ENCODE peak calls at places on chromosomes 12 and 14, in four cellular contexts. X is astrocyte of the hippocampus; M is tibial artery; Q is naive thymus-derived CD4-positive, alpha-beta T cell. P is an unnamed sample.

GRCh38 chr12:95998611-95999300 is 2.6 kb upstream of the HAL start:
- DNase-seq in X (peak), Q (peak), M (no peak), P (peak)

GRCh38 chr12:101743724-101744472 is 4.6 kb upstream of the SYCP3 start:
- DNase-seq in Q (no peak), X (no peak), M (no peak), P (no peak)

GRCh38 chr14:89422181-89422951 is 5.3 kb upstream of the FOXN3 start:
- DNase-seq in Q (no peak), X (peak), M (peak), P (no peak)

GRCh38 chr14:105489607-105490317 is 1.3 kb upstream of the TEDC1 start:
- DNase-seq in M (peak), Q (peak), X (peak), P (peak)

GRCh38 chr14:60812987-60813386 is 78.4 kb downstream of the MNAT1 start:
- DNase-seq in X (no peak), Q (no peak), M (no peak), P (no peak)

GRCh38 chr14:74140374-74140850 is 55.7 kb downstream of the LIN52 start:
- DNase-seq in X (no peak), M (no peak), Q (no peak), P (no peak)

GRCh38 chr14:42513837-42514236 is 907.2 kb downstream of the LRFN5 start:
- DNase-seq in X (no peak), M (no peak), Q (no peak), P (no peak)

GRCh38 chr12:120720234-120720968 is 5.2 kb upstream of the ACADS start:
- DNase-seq in X (peak), Q (no peak), M (no peak), P (no peak)

GRCh38 chr14:102849522-102850379 is 72.5 kb downstream of the TRAF3 start:
- DNase-seq in Q (no peak), X (peak), M (no peak), P (no peak)

GRCh38 chr14:105852378-105853088 is 326.1 kb downstream of the TMEM121 start:
- DNase-seq in X (no peak), Q (no peak), M (no peak), P (no peak)

GRCh38 chr14:65269732-65270131 is 142.8 kb upstream of the FUT8 start:
- DNase-seq in X (no peak), Q (no peak), M (no peak), P (no peak)

GRCh38 chr14:74516451-74517155 is 23.0 kb downstream of the ISCA2 start:
- DNase-seq in X (peak), Q (no peak), M (peak), P (no peak)

GRCh38 chr12:51421266-51421884 is 3.3 kb upstream of the SLC4A8 start:
- DNase-seq in M (no peak), X (peak), Q (peak), P (no peak)

GRCh38 chr12:95601626-95602025 is 50.4 kb upstream of the USP44 start:
- DNase-seq in M (no peak), Q (no peak), X (peak), P (no peak)

GRCh38 chr14:39302124-39302810 is 68.6 kb downstream of the MIA2 start:
- DNase-seq in Q (no peak), M (no peak), X (peak), P (no peak)

GRCh38 chr14:23351681-23352505 is 794 bp downstream of the SLC22A17 start:
- DNase-seq in M (no peak), X (peak), Q (no peak), P (no peak)

GRCh38 chr12:19200261-19200660 is 70.7 kb downstream of the PLEKHA5 start:
- DNase-seq in M (no peak), X (no peak), Q (no peak), P (no peak)

GRCh38 chr12:6367065-6367968 is 8.0 kb downstream of the SCNN1A start:
- DNase-seq in X (peak), M (no peak), Q (peak), P (no peak)

GRCh38 chr14:61226015-61226654 is 55.0 kb downstream of the TMEM30B start:
- DNase-seq in M (no peak), X (peak), Q (no peak), P (no peak)

GRCh38 chr12:124143726-124144125 is 151.2 kb upstream of the RFLNA start:
- DNase-seq in Q (no peak), X (no peak), M (no peak), P (no peak)

GRCh38 chr12:31018106-31018890 is 55.4 kb upstream of the DDX11 start:
- DNase-seq in X (no peak), Q (no peak), M (peak), P (no peak)

GRCh38 chr14:67199016-67199415 is 9.8 kb downstream of the GARIN2 start:
- DNase-seq in Q (no peak), M (no peak), X (peak), P (no peak)

GRCh38 chr12:50458606-50459005 is 46.2 kb upstream of the DIP2B start:
- DNase-seq in Q (no peak), M (no peak), X (peak), P (no peak)

GRCh38 chr14:68349900-68350323 is 443.0 kb downstream of the ZFP36L1 start:
- DNase-seq in Q (no peak), X (no peak), M (no peak), P (no peak)

GRCh38 chr12:267581-268482 is 5.2 kb upstream of the SLC6A13 start:
- DNase-seq in M (no peak), X (no peak), Q (no peak), P (no peak)

GRCh38 chr12:2693204-2693860 is 101.4 kb upstream of the FKBP4 start:
- DNase-seq in Q (peak), M (no peak), X (no peak), P (no peak)

GRCh38 chr14:94342334-94342934 is 19.3 kb upstream of the SERPINA6 start:
- DNase-seq in M (peak), X (peak), Q (no peak), P (no peak)

GRCh38 chr12:14828896-14829295 is 14.4 kb downstream of the ART4 start:
- DNase-seq in Q (no peak), M (no peak), X (peak), P (no peak)

GRCh38 chr14:31605702-31606101 is 44.5 kb downstream of the NUBPL start:
- DNase-seq in Q (no peak), X (no peak), M (no peak), P (no peak)

GRCh38 chr12:64672925-64673409 is 62.7 kb downstream of the RASSF3 start:
- DNase-seq in X (no peak), Q (peak), M (no peak), P (no peak)

P was measured in KG1.